ENCODE peak calls at places on chromosomes 12 and 14, in six cellular contexts. H is IMR-90; B is right lobe of liver; D is CD8-positive, alpha-beta memory T cell; X is fibroblast of lung; R is psoas muscle. M is an unnamed sample. For H3K9me3, the result is how much of the 10 kb centered on the place peaks cover.

GRCh38 chr12:80707830-80708534 is 548 bp downstream of the MYF6 start:
- DNase-seq in H (no peak), B (no peak), D (no peak), X (no peak), R (peak), M (no peak)

GRCh38 chr12:120662879-120663278 is 22.5 kb downstream of the CABP1 start:
- DNase-seq in H (no peak), B (no peak), D (no peak), X (no peak), R (no peak), M (no peak)

GRCh38 chr12:76945867-76946266 is 67.0 kb upstream of the CSRP2 start:
- DNase-seq in H (peak), B (no peak), D (no peak), X (peak), R (no peak), M (no peak)

GRCh38 chr12:90366286-90366685 is 588.7 kb downstream of the CCER1 start:
- DNase-seq in H (peak), B (no peak), D (no peak), X (peak), R (no peak), M (peak)

GRCh38 chr14:68449565-68450295 is 343.1 kb downstream of the ZFP36L1 start:
- DNase-seq in H (no peak), B (no peak), D (no peak), X (no peak), R (no peak), M (no peak)

GRCh38 chr14:38186217-38186616 is 21.5 kb upstream of the SSTR1 start:
- DNase-seq in H (no peak), B (no peak), D (no peak), X (peak), R (no peak), M (no peak)

GRCh38 chr14:58298477-58298879 is at the start of gene ARID4A:
- DNase-seq in H (no peak), B (peak), D (no peak), X (no peak), R (peak), M (no peak)

GRCh38 chr12:62194616-62195015 is 65.6 kb upstream of the USP15 start:
- DNase-seq in H (no peak), B (no peak), D (no peak), X (peak), R (no peak), M (no peak)

GRCh38 chr14:32075636-32076277 is 1.3 kb upstream of the ARHGAP5 start:
- DNase-seq in H (peak), B (peak), D (no peak), X (peak), R (no peak), M (no peak)

GRCh38 chr14:32372154-32372553 is 43.1 kb downstream of the AKAP6 start:
- DNase-seq in H (peak), B (no peak), D (no peak), X (peak), R (no peak), M (peak)

GRCh38 chr12:88299567-88300101 is 157.5 kb downstream of the TMTC3 start:
- DNase-seq in H (peak), B (no peak), D (no peak), X (peak), R (no peak), M (peak)

GRCh38 chr12:117967512-117967911 is 1.3 kb downstream of the KSR2 start:
- DNase-seq in H (no peak), B (no peak), D (no peak), X (no peak), R (no peak), M (no peak)

GRCh38 chr14:67571991-67572323 is 28.1 kb downstream of the PIGH start:
- DNase-seq in H (no peak), B (no peak), D (no peak), X (no peak), R (no peak), M (no peak)

GRCh38 chr14:80944861-80945617 is 3.5 kb upstream of the CEP128 start:
- DNase-seq in H (no peak), B (no peak), D (no peak), X (no peak), R (no peak), M (no peak)

GRCh38 chr12:108620236-108620879 is 13.3 kb downstream of the SELPLG start:
- DNase-seq in H (peak), B (no peak), D (no peak), X (no peak), R (peak), M (no peak)

GRCh38 chr14:89013098-89013504 is 188.7 kb downstream of the TTC8 start:
- DNase-seq in H (peak), B (no peak), D (no peak), X (no peak), R (no peak), M (peak)

GRCh38 chr12:42756841-42757661 is 167.5 kb upstream of the PRICKLE1 start:
- DNase-seq in H (peak), B (no peak), D (no peak), X (peak), R (no peak), M (peak)

GRCh38 chr12:121800694-121801600 is 2.9 kb upstream of the SETD1B start:
- DNase-seq in H (peak), B (peak), D (peak), X (peak), R (peak), M (peak)

GRCh38 chr12:11794751-11795150 is 145.3 kb downstream of the ETV6 start:
- DNase-seq in H (no peak), B (no peak), D (no peak), X (peak), R (no peak), M (no peak)

GRCh38 chr12:12461281-12461922 is 101.3 kb downstream of the DUSP16 start:
- DNase-seq in H (no peak), B (no peak), D (no peak), X (no peak), R (no peak), M (no peak)

GRCh38 chr14:54444003-54444402 is 2.8 kb upstream of the CNIH1 start:
- DNase-seq in H (no peak), B (no peak), D (no peak), X (peak), R (no peak), M (no peak)

GRCh38 chr12:113749433-113749815 is 216.7 kb downstream of the RBM19 start:
- DNase-seq in H (no peak), B (no peak), D (no peak), X (no peak), R (no peak), M (no peak)

GRCh38 chr12:117058442-117059072 is 40.7 kb downstream of the TESC start:
- DNase-seq in H (no peak), B (no peak), D (no peak), X (no peak), R (no peak), M (no peak)

GRCh38 chr12:12628013-12628412 is 16.3 kb downstream of the CREBL2 start:
- DNase-seq in H (peak), B (no peak), D (no peak), X (peak), R (no peak), M (peak)

GRCh38 chr12:122382919-122383350 is 39.5 kb downstream of the CLIP1 start:
- DNase-seq in H (no peak), B (no peak), D (no peak), X (no peak), R (no peak), M (no peak)

GRCh38 chr12:120039711-120040110 is 50.7 kb downstream of the BICDL1 start:
- DNase-seq in H (no peak), B (no peak), D (no peak), X (no peak), R (no peak), M (no peak)

GRCh38 chr14:88791629-88792571 is 853 bp downstream of the EML5 start:
- DNase-seq in H (no peak), B (peak), D (no peak), X (peak), R (peak), M (peak)

GRCh38 chr12:65876898-65877721 is 52.8 kb downstream of the HMGA2 start:
- DNase-seq in H (no peak), B (no peak), D (no peak), X (peak), R (no peak), M (no peak)

GRCh38 chr14:104223101-104223809 is 84.9 kb downstream of the KIF26A start:
- DNase-seq in H (no peak), B (peak), D (no peak), X (no peak), R (peak), M (no peak)

GRCh38 chr14:40870252-40870651 is 736.4 kb upstream of the LRFN5 start:
- DNase-seq in H (no peak), B (no peak), D (no peak), X (no peak), R (no peak), M (no peak)

GRCh38 chr12:46472893-46473633 is 100.5 kb upstream of the SLC38A2 start:
- DNase-seq in H (peak), B (no peak), D (no peak), X (peak), R (no peak), M (no peak)

GRCh38 chr14:56120091-56120632 is 2.0 kb downstream of the PELI2 start:
- DNase-seq in H (peak), B (no peak), D (peak), X (no peak), R (no peak), M (no peak)

GRCh38 chr12:102316723-102317122 is 119.1 kb upstream of the PMCH start:
- DNase-seq in H (no peak), B (no peak), D (no peak), X (no peak), R (no peak), M (no peak)

GRCh38 chr12:33438890-33439586 is 581 bp downstream of the SYT10 start:
- DNase-seq in H (no peak), B (no peak), D (no peak), X (peak), R (no peak), M (peak)

DNA sequence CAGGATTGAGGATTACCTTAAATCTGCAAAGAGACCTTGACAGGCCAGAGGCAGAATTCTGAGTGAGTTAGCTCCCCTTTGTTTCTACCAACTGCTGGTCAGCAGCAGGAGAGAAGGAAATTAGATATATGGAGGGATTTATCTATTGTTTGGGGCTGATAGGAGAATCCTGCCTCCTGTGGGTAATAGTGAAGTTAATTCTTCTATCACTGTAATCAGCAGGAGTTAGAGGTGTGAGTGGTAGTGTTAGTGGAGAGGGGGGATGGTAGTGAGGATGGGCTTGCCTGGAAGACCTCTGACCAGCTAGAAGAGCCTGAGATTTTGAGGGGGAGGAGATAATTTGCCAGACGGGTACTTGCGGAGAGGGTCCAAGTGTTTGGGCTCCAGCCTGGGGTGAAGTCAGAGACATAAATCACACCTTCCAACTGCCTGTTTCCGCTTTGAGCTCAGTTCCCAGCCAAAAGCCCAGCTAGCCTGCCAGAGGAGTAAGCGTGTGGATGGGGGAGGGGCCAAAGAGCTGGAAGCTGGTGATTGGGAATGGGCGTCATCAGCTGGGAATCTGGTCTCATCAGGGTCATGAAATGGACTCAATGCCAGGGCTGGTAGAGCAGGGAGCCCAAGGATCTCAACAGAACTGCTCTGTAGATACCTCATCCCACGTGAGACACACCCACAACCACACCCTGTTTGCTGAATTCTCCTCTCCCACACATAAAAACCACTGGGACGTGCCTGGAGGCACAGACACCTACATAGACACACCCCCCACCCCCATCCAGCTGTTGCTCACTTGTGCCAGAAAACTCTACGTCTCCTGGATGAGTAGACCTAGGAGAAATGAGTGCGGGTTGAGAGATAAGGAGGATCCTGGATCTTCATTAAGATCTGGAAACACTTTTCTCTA is 13.1 kb upstream of the ITGA5 start:
- DNase-seq in H (peak), B (peak), D (no peak), X (peak), R (peak), M (peak)
- H3K4me3 ChIP-seq in H (no peak), B (no peak), D (no peak), X (no peak), R (no peak), M (no peak)

DNA sequence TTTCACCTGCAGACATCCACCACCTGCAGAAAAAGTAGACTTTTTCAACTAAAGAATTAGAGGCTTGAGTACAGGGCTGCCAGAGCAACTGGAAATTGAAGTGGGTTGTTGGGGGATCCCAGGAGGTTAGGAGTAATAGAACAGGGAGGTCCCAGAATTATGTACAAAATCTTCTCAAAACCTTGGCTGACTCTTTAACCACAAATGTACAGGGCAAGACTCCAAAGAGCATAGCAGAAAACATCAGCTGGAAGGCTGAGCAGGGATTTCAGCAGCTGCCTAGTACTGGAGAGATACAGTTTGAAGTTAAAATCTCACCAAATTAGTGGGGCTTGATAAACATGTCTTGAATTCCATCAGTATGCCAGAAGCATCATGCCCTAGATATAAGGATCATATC is 191.6 kb downstream of the CRADD start:
- DNase-seq in H (peak), B (no peak), D (no peak), X (peak), R (no peak), M (no peak)
- H3K9me3 ChIP-seq in H (under half), B (under half), D (under half), X (under half), R (under half), M (under half)

DNA sequence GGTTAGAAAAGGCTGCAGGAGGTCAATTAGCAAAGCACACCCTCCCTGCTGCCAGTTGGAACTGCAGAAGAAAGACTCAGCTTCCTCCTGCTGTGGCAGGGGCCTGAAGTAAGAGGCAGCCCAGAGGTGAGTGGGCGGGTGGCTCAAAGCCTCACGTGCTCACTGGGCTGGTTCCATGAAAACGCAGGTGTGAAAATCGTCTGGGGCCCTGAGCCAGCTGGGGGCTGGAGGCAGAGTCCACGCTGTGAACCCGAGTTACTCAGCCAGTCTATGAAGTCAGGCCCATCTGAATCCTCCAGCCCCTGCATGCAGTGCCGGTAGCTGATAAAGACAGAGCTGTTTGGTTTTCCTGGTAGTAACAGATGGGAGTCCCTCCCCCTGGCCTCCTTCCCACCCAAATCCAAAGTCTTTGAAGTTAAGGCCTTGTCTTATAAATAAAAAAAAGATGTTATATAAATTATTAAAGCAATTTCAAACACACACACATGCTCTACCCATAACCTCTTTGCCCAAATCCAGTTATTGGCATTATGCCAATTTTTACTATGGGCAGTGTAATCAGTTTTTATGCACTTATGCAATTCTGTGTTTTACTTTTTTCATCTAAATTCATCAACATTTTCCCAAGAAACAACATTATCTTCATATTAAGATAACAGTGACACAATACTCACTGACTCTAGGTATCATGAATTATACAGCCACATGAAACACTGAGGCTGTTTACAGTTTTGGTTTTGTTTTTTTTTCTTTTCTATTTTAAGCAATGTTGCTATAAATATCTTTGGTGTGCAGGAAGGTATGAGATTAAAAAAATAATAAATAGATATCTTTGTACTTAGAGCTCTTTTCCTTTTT is 57.9 kb upstream of the PNMA1 start:
- DNase-seq in H (peak), B (peak), D (peak), X (peak), R (peak), M (peak)
- H3K4me3 ChIP-seq in H (no peak), B (no peak), D (peak), X (no peak), R (peak), M (no peak)

GRCh38 chr12:27477049-27477448 is 30.5 kb downstream of the SMCO2 start:
- DNase-seq in H (no peak), B (no peak), D (no peak), X (no peak), R (no peak), M (no peak)
- H3K9me3 ChIP-seq in H (under half), B (under half), D (under half), X (under half), R (under half), M (under half)

GRCh38 chr12:2039034-2039433 is 13.8 kb upstream of the CACNA1C start:
- DNase-seq in H (no peak), B (no peak), D (no peak), X (no peak), R (no peak), M (no peak)

GRCh38 chr12:2034633-2035420 is 18.0 kb upstream of the CACNA1C start:
- DNase-seq in H (peak), B (peak), D (peak), X (peak), R (peak), M (peak)

DNA sequence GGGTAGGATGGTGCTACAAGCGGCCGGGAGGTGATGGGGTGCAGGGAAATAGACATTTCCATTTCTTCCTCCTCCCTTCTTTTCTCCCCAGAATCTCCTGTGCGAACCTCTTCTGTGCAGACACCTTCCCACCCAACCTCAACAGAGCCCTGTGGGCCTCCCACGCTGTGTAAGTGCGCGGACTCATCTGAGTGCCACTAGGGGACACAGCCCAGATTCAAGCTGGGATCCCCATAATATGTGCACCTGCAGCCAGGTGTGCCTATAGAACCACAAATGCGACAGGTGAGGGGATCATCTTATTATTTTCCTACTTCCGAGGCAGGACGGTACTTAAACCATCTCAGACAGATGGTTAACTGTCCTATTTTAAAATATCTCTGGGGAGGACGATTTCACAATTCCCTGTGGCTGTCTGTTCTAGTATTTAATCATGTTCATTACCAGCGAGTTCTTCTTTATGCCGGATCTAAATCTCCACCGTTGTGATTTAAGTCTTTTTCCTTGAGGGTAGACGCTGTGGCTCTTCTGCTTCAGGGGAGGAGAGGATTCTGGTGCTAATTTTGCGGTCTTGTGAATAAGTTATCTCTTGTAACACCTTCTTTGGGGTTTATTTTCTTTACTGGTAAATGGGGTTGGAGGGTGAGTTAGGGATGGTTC is 17.2 kb upstream of the CACNA1C start:
- DNase-seq in H (no peak), B (no peak), D (peak), X (no peak), R (no peak), M (no peak)
- H3K4me3 ChIP-seq in H (no peak), B (peak), D (peak), X (no peak), R (peak), M (no peak)

DNA sequence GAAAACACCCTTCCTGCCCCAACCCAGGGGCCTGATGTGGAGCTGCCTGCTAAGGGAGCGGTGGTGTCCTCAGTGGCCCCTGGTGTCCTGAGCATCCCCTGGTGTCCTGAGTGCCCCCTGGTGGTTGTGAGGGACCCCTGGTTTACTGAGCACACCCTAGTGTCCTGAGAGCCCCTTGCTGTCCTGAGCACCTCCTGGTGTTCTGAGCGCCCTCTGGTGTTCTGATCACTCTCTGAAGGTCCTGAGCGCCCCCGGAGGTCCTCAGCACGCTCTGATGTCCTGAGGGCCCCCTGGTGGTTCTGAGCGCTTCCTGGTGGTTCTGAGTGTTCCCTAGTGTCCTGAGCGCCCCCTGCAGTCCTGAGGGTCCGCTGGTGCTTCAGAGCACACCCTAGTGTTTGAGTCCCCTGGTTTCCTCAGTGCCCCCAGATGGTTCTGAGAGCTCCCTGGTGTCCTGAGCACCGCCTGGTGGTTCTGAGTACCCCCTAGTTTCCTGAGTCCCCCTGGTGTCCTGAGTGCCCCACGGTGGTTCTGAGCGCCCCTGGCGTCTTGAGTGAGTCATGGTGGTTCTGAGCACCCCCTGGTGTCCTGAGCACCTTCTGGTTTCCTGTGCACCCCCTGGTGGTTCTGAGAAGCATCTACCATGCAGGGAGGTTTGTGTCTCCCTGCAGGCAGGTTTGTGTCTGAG is 1004.2 kb downstream of the TMEM121 start:
- DNase-seq in H (no peak), B (no peak), D (no peak), X (no peak), R (no peak), M (peak)
- H3K9me3 ChIP-seq in H (under half), B (under half), D (under half), X (under half), R (under half), M (under half)

GRCh38 chr12:106066726-106067325 is 71.9 kb downstream of the NUAK1 start:
- DNase-seq in H (no peak), B (no peak), D (no peak), X (no peak), R (no peak), M (no peak)
- H3K4me3 ChIP-seq in H (no peak), B (no peak), D (no peak), X (no peak), R (no peak), M (no peak)

GRCh38 chr12:71764587-71765321 is 10.1 kb downstream of the RAB21 start:
- DNase-seq in H (no peak), B (no peak), D (no peak), X (no peak), R (no peak), M (no peak)
- H3K9me3 ChIP-seq in H (under half), B (under half), D (under half), X (under half), R (under half), M (under half)